ENCODE peak calls at places on chromosomes 16 and 17, in eight cellular contexts. One of them, this sample, is unnamed.

GRCh38 chr17:65984299-65984698 is 207.6 kb downstream of the CEP112 start:
- DNase-seq in ovary: no peak
- DNase-seq in heart right ventricle: no peak
- DNase-seq in keratinocyte: no peak
- DNase-seq in dorsolateral prefrontal cortex: no peak
- DNase-seq in nephron progenitor cell: no peak
- DNase-seq in cardiac muscle cell: no peak
- DNase-seq in WTC11: no peak
- DNase-seq in this sample: no peak

GRCh38 chr17:63493411-63493810 is 16.6 kb downstream of the ACE start:
- DNase-seq in ovary: no peak
- DNase-seq in heart right ventricle: no peak
- DNase-seq in keratinocyte: no peak
- DNase-seq in dorsolateral prefrontal cortex: no peak
- DNase-seq in nephron progenitor cell: no peak
- DNase-seq in cardiac muscle cell: no peak
- DNase-seq in WTC11: no peak
- DNase-seq in this sample: no peak

GRCh38 chr16:12050361-12050760 is 73.8 kb downstream of the SNX29 start:
- DNase-seq in ovary: no peak
- DNase-seq in heart right ventricle: no peak
- DNase-seq in keratinocyte: no peak
- DNase-seq in dorsolateral prefrontal cortex: peak; percentile 15
- DNase-seq in nephron progenitor cell: no peak
- DNase-seq in cardiac muscle cell: no peak
- DNase-seq in WTC11: no peak
- DNase-seq in this sample: no peak

GRCh38 chr16:20689668-20690067 is 7.8 kb downstream of the ACSM1 start:
- DNase-seq in ovary: no peak
- DNase-seq in heart right ventricle: no peak
- DNase-seq in keratinocyte: no peak
- DNase-seq in dorsolateral prefrontal cortex: no peak
- DNase-seq in nephron progenitor cell: no peak
- DNase-seq in cardiac muscle cell: no peak
- DNase-seq in WTC11: no peak
- DNase-seq in this sample: no peak

GRCh38 chr17:50817142-50817751 is 18.1 kb upstream of the WFIKKN2 start:
- DNase-seq in ovary: peak; percentile 71
- DNase-seq in heart right ventricle: peak; percentile 66
- DNase-seq in keratinocyte: no peak
- DNase-seq in dorsolateral prefrontal cortex: no peak
- DNase-seq in nephron progenitor cell: peak; percentile 70
- DNase-seq in cardiac muscle cell: peak; percentile 60
- DNase-seq in WTC11: peak; percentile 55
- DNase-seq in this sample: no peak

GRCh38 chr16:66899945-66900688 is 18.6 kb downstream of the CDH16 start:
- DNase-seq in ovary: peak; percentile 94
- DNase-seq in heart right ventricle: peak; percentile 81
- DNase-seq in keratinocyte: no peak
- DNase-seq in dorsolateral prefrontal cortex: no peak
- DNase-seq in nephron progenitor cell: peak; percentile 34
- DNase-seq in cardiac muscle cell: peak; percentile 89
- DNase-seq in WTC11: no peak
- DNase-seq in this sample: peak; percentile 86

GRCh38 chr17:61309857-61310256 is 89.8 kb upstream of the TBX2 start:
- DNase-seq in ovary: no peak
- DNase-seq in heart right ventricle: no peak
- DNase-seq in keratinocyte: no peak
- DNase-seq in dorsolateral prefrontal cortex: no peak
- DNase-seq in nephron progenitor cell: no peak
- DNase-seq in cardiac muscle cell: no peak
- DNase-seq in WTC11: no peak
- DNase-seq in this sample: no peak

GRCh38 chr17:82458885-82459424 is 414 bp downstream of the NARF start:
- DNase-seq in ovary: peak; percentile 44
- DNase-seq in heart right ventricle: peak; percentile 35
- DNase-seq in keratinocyte: no peak
- DNase-seq in dorsolateral prefrontal cortex: no peak
- DNase-seq in nephron progenitor cell: peak; percentile 42
- DNase-seq in cardiac muscle cell: peak; percentile 25
- DNase-seq in WTC11: peak; percentile 38
- DNase-seq in this sample: no peak

GRCh38 chr16:88754912-88755744 is 29.9 kb downstream of the PIEZO1 start:
- DNase-seq in ovary: no peak
- DNase-seq in heart right ventricle: no peak
- DNase-seq in keratinocyte: peak; percentile 94
- DNase-seq in dorsolateral prefrontal cortex: no peak
- DNase-seq in nephron progenitor cell: peak; percentile 56
- DNase-seq in cardiac muscle cell: no peak
- DNase-seq in WTC11: peak; percentile 72
- DNase-seq in this sample: no peak

GRCh38 chr17:37162800-37163199 is 213.0 kb upstream of the C17orf78 start:
- DNase-seq in ovary: no peak
- DNase-seq in heart right ventricle: no peak
- DNase-seq in keratinocyte: no peak
- DNase-seq in dorsolateral prefrontal cortex: no peak
- DNase-seq in nephron progenitor cell: no peak
- DNase-seq in cardiac muscle cell: no peak
- DNase-seq in WTC11: peak; percentile 16
- DNase-seq in this sample: no peak

GRCh38 chr17:12114686-12115418 is 94.2 kb downstream of the MAP2K4 start:
- DNase-seq in ovary: no peak
- DNase-seq in heart right ventricle: no peak
- DNase-seq in keratinocyte: no peak
- DNase-seq in dorsolateral prefrontal cortex: no peak
- DNase-seq in nephron progenitor cell: no peak
- DNase-seq in cardiac muscle cell: no peak
- DNase-seq in WTC11: no peak
- DNase-seq in this sample: no peak

GRCh38 chr16:477758-478157 is 49.8 kb upstream of the CAPN15 start:
- DNase-seq in ovary: no peak
- DNase-seq in heart right ventricle: no peak
- DNase-seq in keratinocyte: no peak
- DNase-seq in dorsolateral prefrontal cortex: no peak
- DNase-seq in nephron progenitor cell: no peak
- DNase-seq in cardiac muscle cell: no peak
- DNase-seq in WTC11: no peak
- DNase-seq in this sample: no peak

DNA sequence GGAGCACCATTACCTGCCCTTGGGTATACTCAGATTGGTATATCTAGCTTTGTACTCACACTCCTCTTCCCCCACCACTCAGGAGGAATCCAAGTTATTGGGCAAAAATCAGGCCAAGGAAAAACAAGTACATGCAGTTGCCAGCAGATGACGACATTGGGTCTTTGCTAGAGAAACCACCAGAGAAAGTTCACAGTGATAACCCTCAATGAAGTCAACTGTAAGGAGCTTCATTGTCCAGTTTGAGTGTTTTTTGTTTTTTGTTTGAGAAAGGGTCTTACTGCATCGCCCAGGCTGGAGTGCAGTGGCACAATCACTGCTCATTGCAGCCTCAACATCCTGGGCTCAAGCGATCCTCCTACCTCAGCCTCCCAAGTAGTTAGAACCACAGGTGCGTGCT is 34.6 kb upstream of the TOX3 start:
- DNase-seq in ovary: no peak
- DNase-seq in heart right ventricle: no peak
- DNase-seq in keratinocyte: no peak
- DNase-seq in dorsolateral prefrontal cortex: no peak
- DNase-seq in nephron progenitor cell: no peak
- DNase-seq in cardiac muscle cell: no peak
- DNase-seq in WTC11: no peak
- DNase-seq in this sample: no peak
- TF ChIP-seq CTCF in ovary: no peak
- TF ChIP-seq CTCF in heart right ventricle: no peak
- TF ChIP-seq CTCF in keratinocyte: peak; percentile 9
- TF ChIP-seq CTCF in dorsolateral prefrontal cortex: no peak
- TF ChIP-seq CTCF in nephron progenitor cell: no peak
- TF ChIP-seq CTCF in cardiac muscle cell: no peak
- TF ChIP-seq CTCF in WTC11: no peak
- TF ChIP-seq CTCF in this sample: no peak

GRCh38 chr17:75289832-75290337 is 652 bp upstream of the SLC25A19 start:
- DNase-seq in ovary: no peak
- DNase-seq in heart right ventricle: peak; percentile 39
- DNase-seq in keratinocyte: no peak
- DNase-seq in dorsolateral prefrontal cortex: no peak
- DNase-seq in nephron progenitor cell: no peak
- DNase-seq in cardiac muscle cell: peak; percentile 7
- DNase-seq in WTC11: no peak
- DNase-seq in this sample: peak; percentile 36

GRCh38 chr17:75288359-75288758 is 874 bp downstream of the SLC25A19 start:
- DNase-seq in ovary: no peak
- DNase-seq in heart right ventricle: no peak
- DNase-seq in keratinocyte: no peak
- DNase-seq in dorsolateral prefrontal cortex: no peak
- DNase-seq in nephron progenitor cell: no peak
- DNase-seq in cardiac muscle cell: no peak
- DNase-seq in WTC11: no peak
- DNase-seq in this sample: no peak

GRCh38 chr17:75288784-75289121 is 480 bp downstream of the SLC25A19 start:
- DNase-seq in ovary: no peak
- DNase-seq in heart right ventricle: no peak
- DNase-seq in keratinocyte: no peak
- DNase-seq in dorsolateral prefrontal cortex: no peak
- DNase-seq in nephron progenitor cell: no peak
- DNase-seq in cardiac muscle cell: no peak
- DNase-seq in WTC11: peak; percentile 53
- DNase-seq in this sample: no peak

GRCh38 chr17:75287221-75287620 is 2.0 kb downstream of the SLC25A19 start:
- DNase-seq in ovary: no peak
- DNase-seq in heart right ventricle: no peak
- DNase-seq in keratinocyte: no peak
- DNase-seq in dorsolateral prefrontal cortex: no peak
- DNase-seq in nephron progenitor cell: no peak
- DNase-seq in cardiac muscle cell: no peak
- DNase-seq in WTC11: no peak
- DNase-seq in this sample: no peak

DNA sequence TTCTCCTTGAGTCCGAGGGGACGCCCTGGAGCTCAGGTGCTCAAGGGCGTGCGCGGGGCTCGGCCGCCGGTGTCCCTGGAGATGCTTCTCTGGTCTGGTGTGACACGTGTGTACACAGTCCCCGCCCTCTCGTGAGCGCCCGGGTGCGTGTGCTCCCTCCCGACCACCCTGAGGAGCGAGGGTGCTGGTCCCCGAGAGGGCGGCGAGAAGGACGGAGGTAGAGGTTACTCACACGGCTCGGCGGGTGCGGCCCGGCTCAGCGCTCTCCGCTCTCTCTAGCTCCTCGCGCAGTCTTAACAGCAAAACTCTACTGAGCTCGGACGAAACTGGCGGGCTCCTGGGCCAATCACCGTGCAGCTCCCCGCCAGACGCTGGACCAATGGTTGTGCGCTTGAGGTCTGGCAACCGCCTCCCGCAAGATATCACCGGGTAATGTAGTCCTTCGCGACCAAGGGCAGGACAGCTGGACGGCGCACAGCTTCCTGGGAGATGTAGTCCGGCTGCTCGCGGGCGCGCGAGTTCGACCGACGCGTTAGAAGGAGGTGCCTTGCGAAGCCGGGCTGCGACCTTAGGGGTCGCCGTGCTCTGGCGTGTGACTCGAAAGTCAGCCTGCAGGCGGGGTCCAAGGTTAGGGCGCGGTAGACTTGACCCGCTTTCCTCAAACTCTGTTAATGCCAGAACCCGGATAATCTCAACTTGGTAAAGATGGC is at the start of gene SLC25A19:
- DNase-seq in ovary: peak; percentile 96
- DNase-seq in heart right ventricle: peak; percentile 98
- DNase-seq in keratinocyte: peak; percentile 94
- DNase-seq in dorsolateral prefrontal cortex: peak; percentile 99
- DNase-seq in nephron progenitor cell: peak; percentile 96
- DNase-seq in cardiac muscle cell: peak; percentile 98
- DNase-seq in WTC11: peak; percentile 98
- DNase-seq in this sample: peak; percentile 88
- TF ChIP-seq CTCF in ovary: no peak
- TF ChIP-seq CTCF in heart right ventricle: no peak
- TF ChIP-seq CTCF in keratinocyte: peak; percentile 43
- TF ChIP-seq CTCF in dorsolateral prefrontal cortex: peak; percentile 37
- TF ChIP-seq CTCF in nephron progenitor cell: no peak
- TF ChIP-seq CTCF in cardiac muscle cell: no peak
- TF ChIP-seq CTCF in WTC11: no peak
- TF ChIP-seq CTCF in this sample: no peak

DNA sequence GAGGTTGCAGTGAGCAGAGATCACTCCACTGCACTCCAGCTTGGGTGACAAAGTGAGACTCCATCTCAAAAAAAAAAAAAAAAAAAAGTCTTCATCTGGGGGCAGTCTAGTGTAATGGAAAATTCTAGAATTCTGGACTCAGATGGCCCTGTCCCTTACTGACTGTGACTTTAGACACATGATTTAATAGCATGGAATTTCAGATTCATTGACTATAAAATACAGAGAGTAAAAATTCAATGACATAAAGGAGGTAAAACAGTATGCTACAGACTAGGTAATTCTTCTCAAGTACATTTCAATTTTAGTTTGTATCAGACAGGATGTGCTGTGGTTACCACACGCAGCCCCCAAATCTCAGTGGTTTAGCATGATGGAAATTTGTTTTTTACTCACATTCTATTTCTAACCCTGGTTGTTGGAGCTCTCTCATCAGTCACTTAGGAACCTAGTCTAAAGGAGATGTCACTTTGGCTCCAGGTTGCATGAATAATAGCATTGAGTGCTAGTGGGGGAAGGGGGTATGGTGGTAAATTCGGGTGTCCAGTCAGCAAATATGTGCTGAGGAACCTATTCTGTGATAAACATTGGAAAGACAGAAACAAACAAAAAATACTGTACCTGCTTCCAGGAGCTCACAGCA is 444.0 kb downstream of the XYLT1 start:
- DNase-seq in ovary: no peak
- DNase-seq in heart right ventricle: no peak
- DNase-seq in keratinocyte: no peak
- DNase-seq in dorsolateral prefrontal cortex: no peak
- DNase-seq in nephron progenitor cell: no peak
- DNase-seq in cardiac muscle cell: no peak
- DNase-seq in WTC11: no peak
- DNase-seq in this sample: no peak
- TF ChIP-seq CTCF in ovary: no peak
- TF ChIP-seq CTCF in heart right ventricle: no peak
- TF ChIP-seq CTCF in keratinocyte: no peak
- TF ChIP-seq CTCF in dorsolateral prefrontal cortex: no peak
- TF ChIP-seq CTCF in nephron progenitor cell: no peak
- TF ChIP-seq CTCF in cardiac muscle cell: no peak
- TF ChIP-seq CTCF in WTC11: no peak
- TF ChIP-seq CTCF in this sample: no peak

DNA sequence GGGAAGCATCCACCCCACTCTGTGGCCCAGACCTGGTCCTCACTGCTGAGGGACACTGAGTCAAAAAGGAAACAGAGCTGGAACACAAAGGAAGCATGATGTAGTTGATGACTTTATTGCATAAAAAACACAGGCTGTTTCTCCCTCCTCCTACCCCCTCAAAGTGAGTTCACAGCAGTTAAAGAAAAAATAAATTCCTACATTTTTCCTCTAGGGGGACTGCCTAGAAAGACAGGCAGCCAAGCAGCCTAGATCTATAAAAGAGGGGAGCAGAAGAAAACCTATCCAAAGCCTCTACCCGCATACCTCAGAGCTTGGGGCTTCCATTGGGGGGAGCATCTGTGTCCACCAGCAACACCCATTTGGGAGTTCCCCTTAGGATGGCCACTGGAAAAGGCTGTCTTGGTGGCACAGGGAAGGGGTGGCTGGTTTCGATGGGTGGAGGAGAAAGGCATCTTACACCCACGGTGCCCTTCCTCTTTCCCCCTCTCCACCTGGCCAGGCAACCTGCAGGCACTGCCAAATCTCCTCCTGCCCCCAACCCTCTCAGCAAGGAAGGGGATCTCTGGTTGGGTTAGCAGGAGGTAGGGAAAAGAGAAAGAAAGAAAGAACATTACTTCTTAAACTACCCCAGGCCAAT is 3.9 kb upstream of the SCRN2 start:
- DNase-seq in ovary: no peak
- DNase-seq in heart right ventricle: no peak
- DNase-seq in keratinocyte: no peak
- DNase-seq in dorsolateral prefrontal cortex: no peak
- DNase-seq in nephron progenitor cell: no peak
- DNase-seq in cardiac muscle cell: no peak
- DNase-seq in WTC11: no peak
- DNase-seq in this sample: no peak
- TF ChIP-seq CTCF in ovary: no peak
- TF ChIP-seq CTCF in heart right ventricle: no peak
- TF ChIP-seq CTCF in keratinocyte: no peak
- TF ChIP-seq CTCF in dorsolateral prefrontal cortex: peak; percentile 16
- TF ChIP-seq CTCF in nephron progenitor cell: peak; percentile 39
- TF ChIP-seq CTCF in cardiac muscle cell: peak; percentile 43
- TF ChIP-seq CTCF in WTC11: no peak
- TF ChIP-seq CTCF in this sample: no peak

This sample was measured in omental fat pad.